ENCODE peak calls at places on chromosome 15, in four cellular contexts. D is GM10248, A is Peyer's patch, K is GM12878. L is an unnamed sample.

GRCh38 chr15:90762109-90762508 is 45.0 kb downstream of the BLM start:
- DNase-seq in D (no peak), A (no peak), K (no peak), L (no peak)

GRCh38 chr15:67110958-67111864 is 45.8 kb downstream of the SMAD3 start:
- DNase-seq in D (no peak), K (no peak), A (no peak), L (no peak)

GRCh38 chr15:42692997-42693396 is 43.9 kb downstream of the CDAN1 start:
- DNase-seq in A (no peak), D (no peak), K (no peak), L (no peak)

GRCh38 chr15:80560601-80561025 is 134.5 kb upstream of the ABHD17C start:
- DNase-seq in K (no peak), A (no peak), D (peak; percentile 5), L (no peak)

GRCh38 chr15:37099321-37100108 is 834 bp downstream of the MEIS2 start:
- DNase-seq in A (no peak), K (no peak), D (no peak), L (no peak)

GRCh38 chr15:96058103-96058851 is 272.2 kb upstream of the NR2F2 start:
- DNase-seq in K (peak; percentile 89), D (peak; percentile 25), A (no peak), L (no peak)

GRCh38 chr15:69114231-69114937 is 46.1 kb upstream of the GLCE start:
- DNase-seq in D (no peak), K (no peak), A (no peak), L (no peak)

GRCh38 chr15:29550834-29551465 is 271.3 kb downstream of the TJP1 start:
- DNase-seq in K (no peak), A (no peak), D (no peak), L (no peak)

GRCh38 chr15:84878504-84878903 is 6.0 kb upstream of the SLC28A1 start:
- DNase-seq in K (no peak), D (peak; percentile 75), A (peak; percentile 56), L (no peak)

GRCh38 chr15:87492321-87492720 is 764.2 kb downstream of the NTRK3 start:
- DNase-seq in K (no peak), A (no peak), D (no peak), L (no peak)

GRCh38 chr15:29143909-29144308 is 125.7 kb downstream of the NSMCE3 start:
- DNase-seq in K (no peak), A (no peak), D (no peak), L (no peak)

GRCh38 chr15:71716990-71717389 is 93.4 kb upstream of the NR2E3 start:
- DNase-seq in D (no peak), K (no peak), A (no peak), L (no peak)

GRCh38 chr15:79881254-79881653 is 15.6 kb downstream of the MTHFS start:
- DNase-seq in D (no peak), K (no peak), A (no peak), L (no peak)

GRCh38 chr15:90592144-90592887 is 62.6 kb downstream of the CRTC3 start:
- DNase-seq in A (no peak), K (no peak), D (no peak), L (no peak)

GRCh38 chr15:38377547-38378161 is 76.3 kb upstream of the FAM98B start:
- DNase-seq in A (no peak), D (no peak), K (no peak), L (no peak)

GRCh38 chr15:38610748-38611147 is 46.1 kb upstream of the RASGRP1 start:
- DNase-seq in A (no peak), K (no peak), D (no peak), L (no peak)

GRCh38 chr15:40754883-40755815 is at the start of gene RMDN3:
- DNase-seq in A (peak; percentile 94), D (peak; percentile 97), K (peak; percentile 69), L (peak; percentile 95)

GRCh38 chr15:23694592-23694991 is 7.5 kb upstream of the NDN start:
- DNase-seq in K (no peak), A (no peak), D (no peak), L (no peak)

GRCh38 chr15:70763120-70763949 is at the start of gene UACA:
- DNase-seq in K (peak; percentile 60), A (peak; percentile 87), D (peak; percentile 92), L (peak; percentile 99)

GRCh38 chr15:88395241-88395640 is 71.9 kb downstream of the MRPL46 start:
- DNase-seq in A (no peak), K (no peak), D (no peak), L (no peak)

GRCh38 chr15:95405447-95405846 is 925.1 kb upstream of the NR2F2 start:
- DNase-seq in D (no peak), K (no peak), A (no peak), L (no peak)

GRCh38 chr15:39363761-39364586 is 216.9 kb upstream of the THBS1 start:
- DNase-seq in K (no peak), A (no peak), D (no peak), L (no peak)

GRCh38 chr15:68333775-68334470 is 56.4 kb downstream of the FEM1B start:
- DNase-seq in A (no peak), K (no peak), D (no peak), L (no peak)

GRCh38 chr15:89371145-89372044 is 36.8 kb upstream of the POLG start:
- DNase-seq in K (no peak), A (no peak), D (no peak), L (no peak)

GRCh38 chr15:57640935-57641682 is 49.4 kb downstream of the MYZAP start:
- DNase-seq in A (no peak), D (peak; percentile 29), K (no peak), L (no peak)

GRCh38 chr15:68379759-68380290 is 52.1 kb downstream of the ITGA11 start:
- DNase-seq in A (no peak), K (no peak), D (no peak), L (no peak)

GRCh38 chr15:88083828-88084760 is 172.4 kb downstream of the NTRK3 start:
- DNase-seq in A (no peak), D (no peak), K (no peak), L (no peak)

GRCh38 chr15:56351957-56352506 is 13.2 kb upstream of the TEX9 start:
- DNase-seq in D (no peak), A (no peak), K (no peak), L (no peak)

GRCh38 chr15:91974321-91974720 is 120.8 kb downstream of the SLCO3A1 start:
- DNase-seq in K (no peak), A (no peak), D (no peak), L (no peak)

GRCh38 chr15:92682772-92683510 is 27.4 kb upstream of the FAM174B start:
- DNase-seq in A (no peak), K (no peak), D (no peak), L (no peak)

DNA sequence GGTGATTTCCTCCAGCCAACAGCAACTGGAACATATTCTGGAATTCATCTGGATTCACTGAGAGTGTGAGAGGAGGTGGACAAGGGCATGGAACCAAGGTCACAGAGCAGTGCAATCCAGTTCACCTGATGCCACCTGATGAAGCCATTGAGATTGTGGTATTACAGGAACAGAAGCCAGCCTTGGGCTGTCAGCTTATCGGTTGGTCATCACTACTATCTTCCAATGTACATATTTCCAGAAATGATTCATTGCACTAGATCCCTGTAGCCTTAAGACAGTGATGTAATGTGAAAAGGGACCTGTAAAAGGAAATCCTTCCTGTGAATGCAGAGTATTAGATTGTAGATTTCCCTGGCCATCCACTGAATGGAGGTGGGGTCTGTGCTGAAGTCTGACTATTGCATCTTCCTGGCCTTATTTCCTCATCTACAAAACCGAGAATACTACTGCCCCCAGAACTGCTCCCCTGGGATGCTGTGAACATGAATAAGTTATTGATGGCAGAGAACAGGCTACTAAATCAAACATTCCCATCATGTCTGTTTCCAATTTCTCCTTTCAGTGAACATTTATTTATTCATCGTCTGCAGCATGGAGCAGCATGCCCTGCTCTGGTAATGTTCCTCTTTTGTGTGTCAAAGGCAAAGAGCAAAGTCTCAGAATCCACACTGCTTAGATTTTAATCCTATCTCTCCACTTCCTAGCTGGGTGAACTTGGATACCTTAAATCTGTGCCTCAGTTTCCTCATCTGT is 47.4 kb upstream of the TPM1 start:
- DNase-seq in A (no peak), D (no peak), K (no peak), L (no peak)
- TF ChIP-seq CTCF in A (no peak), D (no peak), K (no peak), L (no peak)

DNA sequence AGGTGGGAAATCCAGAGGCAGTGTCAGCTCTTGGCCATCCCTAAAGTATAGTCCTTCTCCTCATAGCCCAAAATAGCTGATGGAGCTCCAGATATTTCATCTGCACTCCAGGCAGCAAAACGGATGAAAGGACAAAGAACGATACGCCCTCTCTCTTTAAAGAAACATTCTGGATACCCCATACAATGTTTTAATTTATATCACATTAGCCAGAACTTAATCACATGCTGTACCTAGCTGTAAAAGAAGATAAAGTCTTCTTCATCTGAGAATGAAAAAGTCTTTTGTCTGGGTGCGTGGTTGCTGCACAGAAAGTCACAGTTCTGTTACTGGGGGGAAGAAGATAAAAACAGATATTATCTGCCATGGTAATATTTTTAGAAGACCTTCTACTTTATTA is 4.3 kb upstream of the SHC4 start:
- DNase-seq in K (no peak), A (no peak), D (no peak), L (no peak)
- TF ChIP-seq CTCF in K (no peak), A (no peak), D (no peak), L (no peak)

GRCh38 chr15:98582900-98583554 is 65.3 kb upstream of the IGF1R start:
- DNase-seq in D (no peak), K (no peak), A (no peak), L (no peak)
- TF ChIP-seq CTCF in D (no peak), K (no peak), A (no peak), L (no peak)

GRCh38 chr15:100943074-100943473 is 23.9 kb downstream of the LRRK1 start:
- DNase-seq in A (no peak), D (no peak), K (no peak), L (no peak)

GRCh38 chr15:100945006-100945405 is 25.8 kb downstream of the LRRK1 start:
- DNase-seq in D (no peak), A (no peak), K (no peak), L (no peak)

GRCh38 chr15:100941536-100941935 is 22.4 kb downstream of the LRRK1 start:
- DNase-seq in D (peak; percentile 72), K (no peak), A (no peak), L (no peak)

GRCh38 chr15:100942656-100943055 is 23.5 kb downstream of the LRRK1 start:
- DNase-seq in K (no peak), A (no peak), D (no peak), L (no peak)

DNA sequence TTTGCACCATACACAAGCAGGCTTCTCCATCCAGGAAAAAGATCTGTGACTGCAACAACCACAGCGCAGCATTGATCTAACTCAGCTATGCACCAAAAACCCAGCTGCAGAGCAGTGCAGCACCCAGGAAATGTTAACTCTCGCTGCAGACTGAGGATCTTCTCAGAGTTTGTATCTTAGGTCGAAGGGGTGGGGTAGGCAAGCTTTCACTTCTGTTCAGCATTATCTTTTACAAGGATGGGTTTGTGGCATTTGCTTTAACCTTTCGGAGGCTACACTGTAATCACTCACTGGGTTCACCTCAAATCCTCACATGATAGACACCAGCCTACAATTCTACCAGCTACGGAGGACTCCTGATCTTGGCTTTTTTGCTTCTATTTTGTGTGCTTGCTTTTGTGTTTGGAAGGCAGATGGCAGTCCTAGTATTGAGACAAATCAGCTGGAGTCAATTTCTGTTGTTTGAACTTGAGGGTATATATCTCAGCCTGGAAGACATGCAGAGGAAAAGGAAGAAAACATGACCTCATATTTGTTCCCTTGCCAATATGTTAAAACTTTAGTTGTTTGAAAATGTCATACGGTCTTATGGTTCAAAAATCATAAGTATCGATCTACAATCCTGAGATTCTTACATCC is 25.2 kb downstream of the LRRK1 start:
- DNase-seq in D (no peak), K (no peak), A (no peak), L (no peak)
- TF ChIP-seq CTCF in D (no peak), K (no peak), A (no peak), L (no peak)